ENCODE peak calls at places on chromosome 1, in seven cellular contexts. G is T-helper 1 cell, U is NCI-H446 treated with DMSO at 0.1 percent for 48 hours, N is kidney tubule cell, V is AG08396, W is fibroblast of pulmonary artery, P is heart left ventricle. O is an unnamed sample.

GRCh38 chr1:155177192-155177917 is 3.7 kb downstream of the TRIM46 start:
- DNase-seq in G (no peak), U (no peak), N (no peak), V (no peak), W (no peak), P (no peak), O (no peak)

GRCh38 chr1:23692308-23692871 is 784 bp downstream of the RPL11 start:
- DNase-seq in G (no peak), U (no peak), N (peak), V (no peak), W (no peak), P (no peak), O (no peak)

GRCh38 chr1:240005997-240006650 is 85.6 kb upstream of the FMN2 start:
- DNase-seq in G (no peak), U (no peak), N (no peak), V (no peak), W (no peak), P (no peak), O (no peak)

GRCh38 chr1:163335216-163335615 is 13.5 kb downstream of the NUF2 start:
- DNase-seq in G (no peak), U (no peak), N (no peak), V (no peak), W (no peak), P (no peak), O (no peak)

GRCh38 chr1:8472668-8473067 is 154.8 kb downstream of the SLC45A1 start:
- DNase-seq in G (peak), U (no peak), N (peak), V (no peak), W (no peak), P (no peak), O (no peak)

GRCh38 chr1:106568161-106568560 is 488.3 kb upstream of the PRMT6 start:
- DNase-seq in G (no peak), U (no peak), N (peak), V (no peak), W (no peak), P (no peak), O (no peak)

GRCh38 chr1:58932820-58933598 is 149.2 kb upstream of the JUN start:
- DNase-seq in G (peak), U (no peak), N (peak), V (peak), W (peak), P (no peak), O (peak)

GRCh38 chr1:199170711-199171110 is 531.9 kb downstream of the PTPRC start:
- DNase-seq in G (no peak), U (no peak), N (peak), V (no peak), W (no peak), P (no peak), O (no peak)

GRCh38 chr1:83763281-83764095 is 235.4 kb downstream of the TTLL7 start:
- DNase-seq in G (no peak), U (no peak), N (no peak), V (no peak), W (no peak), P (no peak), O (no peak)

GRCh38 chr1:49111931-49112330 is 335.2 kb upstream of the BEND5 start:
- DNase-seq in G (no peak), U (no peak), N (peak), V (no peak), W (no peak), P (no peak), O (no peak)

GRCh38 chr1:36387141-36387949 is 1.6 kb upstream of the STK40 start:
- DNase-seq in G (peak), U (peak), N (peak), V (peak), W (peak), P (peak), O (no peak)

GRCh38 chr1:29156543-29157268 is 25.0 kb downstream of the SRSF4 start:
- DNase-seq in G (no peak), U (no peak), N (no peak), V (no peak), W (peak), P (no peak), O (no peak)

GRCh38 chr1:41240806-41241747 is 1.0 kb downstream of the SCMH1 start:
- DNase-seq in G (peak), U (no peak), N (peak), V (peak), W (peak), P (peak), O (no peak)

GRCh38 chr1:227622739-227623475 is 59.6 kb downstream of the ZNF678 start:
- DNase-seq in G (no peak), U (no peak), N (peak), V (no peak), W (no peak), P (no peak), O (no peak)

GRCh38 chr1:118200836-118201235 is 15.8 kb upstream of the SPAG17 start:
- DNase-seq in G (no peak), U (no peak), N (no peak), V (no peak), W (no peak), P (no peak), O (no peak)

GRCh38 chr1:60989745-60990718 is 92.3 kb upstream of the NFIA start:
- DNase-seq in G (no peak), U (peak), N (peak), V (peak), W (peak), P (peak), O (no peak)

GRCh38 chr1:10192263-10192662 is 18.1 kb upstream of the KIF1B start:
- DNase-seq in G (no peak), U (no peak), N (no peak), V (no peak), W (no peak), P (no peak), O (no peak)

GRCh38 chr1:247338723-247339270 is 7.1 kb upstream of the ZNF496 start:
- DNase-seq in G (no peak), U (no peak), N (peak), V (peak), W (no peak), P (no peak), O (no peak)

GRCh38 chr1:219324629-219325367 is 151.1 kb downstream of the LYPLAL1 start:
- DNase-seq in G (peak), U (no peak), N (peak), V (peak), W (peak), P (no peak), O (peak)

GRCh38 chr1:230270940-230271325 is 155.2 kb downstream of the PGBD5 start:
- DNase-seq in G (no peak), U (no peak), N (no peak), V (no peak), W (peak), P (no peak), O (no peak)

GRCh38 chr1:151175910-151176309 is at the start of gene TMOD4:
- DNase-seq in G (no peak), U (no peak), N (no peak), V (peak), W (peak), P (no peak), O (no peak)

GRCh38 chr1:20037877-20038276 is 32.1 kb upstream of the PLA2G5 start:
- DNase-seq in G (peak), U (no peak), N (no peak), V (no peak), W (no peak), P (no peak), O (no peak)